ENCODE peak calls at places on chromosomes 4 and X, in four cellular contexts. Z is astrocyte, X is GM23248, W is mesendoderm. C is an unnamed sample. For H3K4me1, the result is how much of the 10 kb centered on the place peaks cover.

GRCh38 chr4:137343221-137343620 is 189.1 kb downstream of the PCDH18 start:
- DNase-seq in Z (peak), X (peak), W (peak), C (no peak)

GRCh38 chr4:53558981-53559620 is 32.2 kb downstream of the LNX1 start:
- DNase-seq in Z (peak), X (peak), W (no peak), C (peak)

GRCh38 chr4:791866-792630 is 33.9 kb downstream of the CPLX1 start:
- DNase-seq in Z (no peak), X (peak), W (peak), C (no peak)

GRCh38 chrX:102720237-102721168 is at the start of gene GPRASP3:
- DNase-seq in Z (peak), X (peak), W (peak), C (no peak)

GRCh38 chr4:98679738-98680137 is 21.3 kb upstream of the TSPAN5 start:
- DNase-seq in Z (no peak), X (no peak), W (peak), C (no peak)

GRCh38 chr4:119135721-119136121 is at the start of gene MYOZ2:
- DNase-seq in Z (peak), X (peak), W (no peak), C (peak)

GRCh38 chr4:140137654-140138053 is 16.3 kb downstream of the MAML3 start:
- DNase-seq in Z (peak), X (peak), W (peak), C (no peak)

GRCh38 chr4:52157641-52158316 is 106.7 kb downstream of the SPATA18 start:
- DNase-seq in Z (no peak), X (peak), W (no peak), C (no peak)

GRCh38 chr4:79050521-79050880 is 111.3 kb upstream of the PAQR3 start:
- DNase-seq in Z (no peak), X (peak), W (peak), C (no peak)

GRCh38 chr4:153655928-153656327 is 28.2 kb upstream of the TLR2 start:
- DNase-seq in Z (no peak), X (no peak), W (no peak), C (no peak)

GRCh38 chr4:75672461-75673026 is 667 bp downstream of the G3BP2 start:
- DNase-seq in Z (peak), X (peak), W (peak), C (peak)

GRCh38 chr4:174864031-174864430 is 35.0 kb upstream of the GLRA3 start:
- DNase-seq in Z (no peak), X (no peak), W (no peak), C (no peak)

GRCh38 chrX:115894087-115894486 is 276.5 kb upstream of the AGTR2 start:
- DNase-seq in Z (peak), X (no peak), W (peak), C (no peak)

GRCh38 chrX:20378291-20378920 is 111.7 kb upstream of the RPS6KA3 start:
- DNase-seq in Z (peak), X (peak), W (no peak), C (peak)

GRCh38 chr4:127239902-127240575 is 392.7 kb upstream of the INTU start:
- DNase-seq in Z (no peak), X (no peak), W (no peak), C (no peak)

GRCh38 chr4:153514001-153514526 is 47.9 kb downstream of the TMEM131L start:
- DNase-seq in Z (peak), X (peak), W (no peak), C (peak)

GRCh38 chr4:140004580-140005314 is 149.2 kb downstream of the MAML3 start:
- DNase-seq in Z (peak), X (peak), W (peak), C (no peak)

GRCh38 chr4:157223446-157223845 is 2.9 kb downstream of the GRIA2 start:
- DNase-seq in Z (no peak), X (no peak), W (no peak), C (no peak)

GRCh38 chr4:84050014-84050413 is 449.1 kb downstream of the NKX6-1 start:
- DNase-seq in Z (no peak), X (no peak), W (peak), C (no peak)

GRCh38 chrX:20382518-20383291 is 116.0 kb upstream of the RPS6KA3 start:
- DNase-seq in Z (no peak), X (peak), W (no peak), C (peak)

GRCh38 chrX:2708601-2709200 is 17.6 kb downstream of the CD99 start:
- DNase-seq in Z (no peak), X (no peak), W (no peak), C (no peak)

GRCh38 chr4:108954880-108955279 is 192.0 kb upstream of the ETNPPL start:
- DNase-seq in Z (peak), X (no peak), W (no peak), C (peak)

GRCh38 chr4:164177186-164177585 is 576.7 kb upstream of the SMIM31 start:
- DNase-seq in Z (no peak), X (no peak), W (no peak), C (no peak)

GRCh38 chrX:130097507-130098201 is 12.6 kb downstream of the ELF4 start:
- DNase-seq in Z (no peak), X (no peak), W (peak), C (no peak)

GRCh38 chr4:70746179-70746839 is 24.5 kb downstream of the RUFY3 start:
- DNase-seq in Z (peak), X (peak), W (no peak), C (no peak)

GRCh38 chr4:174910271-174910670 is 7.9 kb upstream of the ADAM29 start:
- DNase-seq in Z (no peak), X (no peak), W (no peak), C (no peak)

GRCh38 chrX:25025615-25026014 is 9.8 kb upstream of the ARX start:
- DNase-seq in Z (no peak), X (no peak), W (no peak), C (peak)

GRCh38 chrX:109732319-109732779 is 708 bp downstream of the ACSL4 start:
- DNase-seq in Z (peak), X (peak), W (peak), C (peak)

GRCh38 chr4:99099311-99099710 is 10.7 kb upstream of the ADH5 start:
- DNase-seq in Z (no peak), X (no peak), W (no peak), C (no peak)

GRCh38 chr4:140906984-140907962 is 151.1 kb upstream of the TBC1D9 start:
- DNase-seq in Z (no peak), X (peak), W (no peak), C (no peak)

GRCh38 chr4:52833941-52834525 is 28.1 kb upstream of the RASL11B start:
- DNase-seq in Z (peak), X (peak), W (peak), C (peak)

GRCh38 chr4:40305329-40306193 is 29.6 kb upstream of the CHRNA9 start:
- DNase-seq in Z (no peak), X (no peak), W (no peak), C (no peak)

GRCh38 chr4:87071401-87071800 is 136.6 kb downstream of the AFF1 start:
- DNase-seq in Z (no peak), X (no peak), W (no peak), C (no peak)
- H3K4me1 ChIP-seq in Z (under half), X (under half), W (under half), C (under half)

DNA sequence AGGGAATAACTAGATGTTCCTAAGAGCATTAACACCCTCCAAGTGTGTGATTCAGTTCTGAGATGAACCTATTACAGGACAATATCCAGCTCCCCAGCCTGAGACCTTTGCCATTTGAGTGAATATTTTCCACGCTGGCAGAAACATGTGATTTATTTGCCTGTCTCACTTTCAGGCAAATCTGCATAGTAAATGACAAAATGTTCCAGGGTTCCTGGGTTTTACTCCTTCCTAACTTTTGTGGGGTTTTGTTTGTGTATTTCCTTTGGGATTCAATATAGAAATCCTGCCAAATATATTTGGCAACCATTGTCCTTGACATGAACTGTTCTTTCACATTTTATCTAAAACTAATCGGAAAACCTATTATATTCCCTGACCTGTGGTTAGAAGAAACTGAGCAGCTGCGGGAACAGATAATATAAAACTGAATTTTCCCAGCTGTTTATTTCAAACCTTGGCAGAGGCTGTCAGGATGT is 12.5 kb downstream of the F8 start:
- DNase-seq in Z (no peak), X (no peak), W (no peak), C (no peak)
- H3K27ac ChIP-seq in Z (no peak), X (no peak), W (no peak), C (no peak)

DNA sequence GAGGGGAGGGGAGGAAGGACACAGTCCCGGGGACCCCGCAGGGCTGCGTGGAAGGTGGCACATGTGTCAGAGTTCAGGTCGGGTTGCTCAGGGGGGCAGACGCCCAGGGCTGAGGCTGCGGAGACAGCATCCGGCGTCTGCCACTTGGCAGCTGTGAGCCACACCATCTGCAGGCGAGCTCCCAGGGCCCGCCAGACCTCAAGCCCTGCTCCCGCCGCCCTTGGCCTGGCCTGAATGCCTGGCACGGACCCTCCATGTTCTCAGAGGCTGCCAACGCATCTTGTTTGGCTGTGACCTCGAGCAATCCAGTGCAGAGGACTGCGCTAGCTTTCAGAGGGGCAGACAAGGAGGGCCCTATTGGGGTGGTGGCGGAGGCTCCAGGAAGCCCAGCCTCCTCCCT is 5.1 kb downstream of the BGN start:
- DNase-seq in Z (no peak), X (peak), W (no peak), C (no peak)
- H3K4me1 ChIP-seq in Z (under half), X (under half), W (under half), C (under half)

DNA sequence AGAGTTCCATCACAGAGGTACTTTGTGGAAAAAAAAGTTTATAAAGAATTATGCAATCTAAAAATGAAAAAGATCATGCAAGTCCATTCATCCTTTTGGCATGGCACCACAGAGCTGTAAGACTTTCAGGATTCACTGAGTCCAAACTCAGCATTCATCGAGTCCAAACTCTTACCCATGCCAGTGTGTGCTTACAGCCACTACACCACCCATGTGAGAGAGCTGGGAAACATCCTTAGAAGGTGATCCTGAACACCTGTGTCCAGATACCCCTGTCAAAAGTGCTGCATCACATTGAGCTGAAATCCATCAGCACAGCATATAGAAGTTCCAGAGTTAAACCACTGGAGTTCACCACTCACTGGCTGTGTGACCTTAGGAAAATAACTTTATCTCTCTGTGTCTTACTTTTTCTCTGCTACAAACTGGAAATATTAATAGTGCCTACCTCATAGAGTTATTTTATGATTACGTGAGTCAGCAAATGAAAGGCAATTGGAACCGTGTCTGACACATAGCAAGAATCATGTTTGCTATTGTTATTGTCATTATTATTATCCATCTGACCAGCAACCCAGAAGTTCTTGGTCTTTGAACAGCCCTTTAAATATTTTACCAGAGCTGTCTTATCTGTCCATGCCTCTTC is 115.0 kb upstream of the FTHL17 start:
- DNase-seq in Z (no peak), X (no peak), W (no peak), C (no peak)
- H3K27ac ChIP-seq in Z (no peak), X (no peak), W (no peak), C (no peak)

GRCh38 chrX:34810364-34810763 is 132.2 kb upstream of the FAM47B start:
- DNase-seq in Z (peak), X (peak), W (no peak), C (peak)

GRCh38 chrX:34805951-34806350 is 136.6 kb upstream of the FAM47B start:
- DNase-seq in Z (no peak), X (no peak), W (no peak), C (no peak)

GRCh38 chrX:34810911-34811310 is 131.7 kb upstream of the FAM47B start:
- DNase-seq in Z (no peak), X (no peak), W (no peak), C (no peak)

GRCh38 chrX:34813618-34814017 is 129.0 kb upstream of the FAM47B start:
- DNase-seq in Z (peak), X (peak), W (no peak), C (peak)

DNA sequence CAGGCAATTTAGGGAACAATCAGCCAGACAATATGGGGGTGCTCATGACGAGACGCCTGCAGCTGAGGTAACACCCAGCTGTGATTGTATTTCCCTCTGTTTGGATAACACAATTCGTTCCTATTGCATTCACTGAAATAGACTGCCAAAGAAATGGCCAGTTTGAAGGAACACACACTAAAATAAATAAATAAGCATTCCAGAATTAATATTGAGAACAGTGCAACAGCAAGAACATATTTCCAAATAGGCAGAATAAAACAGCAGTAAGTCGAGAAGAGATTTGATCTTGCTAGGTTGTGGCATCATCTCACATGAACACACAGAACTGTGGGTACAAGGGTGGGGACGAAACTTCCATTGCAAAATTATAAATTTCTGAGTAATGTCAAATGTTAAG is 133.5 kb upstream of the FAM47B start:
- DNase-seq in Z (no peak), X (no peak), W (no peak), C (no peak)
- H3K4me1 ChIP-seq in Z (under half), X (under half), W (under half), C (under half)

GRCh38 chrX:48511561-48511960 is 2.8 kb downstream of the PORCN start:
- DNase-seq in Z (no peak), X (peak), W (peak), C (no peak)

GRCh38 chrX:48507246-48507645 is 1.5 kb upstream of the PORCN start:
- DNase-seq in Z (no peak), X (no peak), W (no peak), C (no peak)

GRCh38 chrX:48509245-48509590 is 426 bp downstream of the PORCN start:
- DNase-seq in Z (no peak), X (peak), W (no peak), C (no peak)

GRCh38 chrX:48508400-48509244 is at the start of gene PORCN:
- DNase-seq in Z (no peak), X (peak), W (peak), C (no peak)

GRCh38 chrX:48509619-48510018 is 827 bp downstream of the PORCN start:
- DNase-seq in Z (no peak), X (peak), W (no peak), C (no peak)
- H3K27ac ChIP-seq in Z (no peak), X (no peak), W (no peak), C (no peak)